ENCODE peak calls at places on chromosomes 2 and 18, in eight cellular contexts. One of them, this sample, is unnamed.

GRCh38 chr2:214830794-214831346 is 21.4 kb upstream of the BARD1 start:
- DNase-seq in left ventricle myocardium inferior: no peak
- DNase-seq in astrocyte: no peak
- DNase-seq in thoracic aorta: no peak
- DNase-seq in Panc1: no peak
- DNase-seq in fibroblast of villous mesenchyme: peak
- DNase-seq in progenitor cell of endocrine pancreas: no peak
- DNase-seq in B cell: no peak
- DNase-seq in this sample: no peak

GRCh38 chr2:33059452-33060156 is 112.9 kb downstream of the LTBP1 start:
- DNase-seq in left ventricle myocardium inferior: no peak
- DNase-seq in fibroblast of villous mesenchyme: peak
- DNase-seq in astrocyte: peak
- DNase-seq in progenitor cell of endocrine pancreas: no peak
- DNase-seq in Panc1: no peak
- DNase-seq in B cell: no peak
- DNase-seq in thoracic aorta: no peak
- DNase-seq in this sample: no peak

GRCh38 chr18:63321291-63321690 is 1.7 kb upstream of the BCL2 start:
- DNase-seq in left ventricle myocardium inferior: no peak
- DNase-seq in astrocyte: no peak
- DNase-seq in B cell: no peak
- DNase-seq in Panc1: no peak
- DNase-seq in fibroblast of villous mesenchyme: no peak
- DNase-seq in progenitor cell of endocrine pancreas: no peak
- DNase-seq in thoracic aorta: no peak
- DNase-seq in this sample: no peak

GRCh38 chr2:218322756-218323525 is 30.6 kb upstream of the TMBIM1 start:
- DNase-seq in fibroblast of villous mesenchyme: peak
- DNase-seq in astrocyte: peak
- DNase-seq in thoracic aorta: no peak
- DNase-seq in B cell: peak
- DNase-seq in progenitor cell of endocrine pancreas: peak
- DNase-seq in Panc1: no peak
- DNase-seq in left ventricle myocardium inferior: peak
- DNase-seq in this sample: peak

GRCh38 chr2:2876350-2877042 is 501.1 kb downstream of the EIPR1 start:
- DNase-seq in left ventricle myocardium inferior: no peak
- DNase-seq in Panc1: no peak
- DNase-seq in thoracic aorta: no peak
- DNase-seq in progenitor cell of endocrine pancreas: no peak
- DNase-seq in fibroblast of villous mesenchyme: no peak
- DNase-seq in B cell: no peak
- DNase-seq in astrocyte: no peak
- DNase-seq in this sample: no peak

GRCh38 chr18:7728297-7728696 is 161.2 kb downstream of the PTPRM start:
- DNase-seq in Panc1: no peak
- DNase-seq in thoracic aorta: no peak
- DNase-seq in left ventricle myocardium inferior: no peak
- DNase-seq in B cell: no peak
- DNase-seq in astrocyte: no peak
- DNase-seq in fibroblast of villous mesenchyme: no peak
- DNase-seq in progenitor cell of endocrine pancreas: no peak
- DNase-seq in this sample: no peak

GRCh38 chr2:36633470-36634092 is 35.6 kb upstream of the FEZ2 start:
- DNase-seq in Panc1: no peak
- DNase-seq in fibroblast of villous mesenchyme: peak
- DNase-seq in B cell: no peak
- DNase-seq in astrocyte: peak
- DNase-seq in thoracic aorta: no peak
- DNase-seq in progenitor cell of endocrine pancreas: no peak
- DNase-seq in left ventricle myocardium inferior: no peak
- DNase-seq in this sample: no peak

GRCh38 chr2:38406597-38407110 is 29.6 kb upstream of the ATL2 start:
- DNase-seq in progenitor cell of endocrine pancreas: no peak
- DNase-seq in B cell: no peak
- DNase-seq in Panc1: no peak
- DNase-seq in astrocyte: no peak
- DNase-seq in fibroblast of villous mesenchyme: peak
- DNase-seq in left ventricle myocardium inferior: peak
- DNase-seq in thoracic aorta: no peak
- DNase-seq in this sample: no peak

GRCh38 chr2:150482667-150483260 is 4.7 kb downstream of the RND3 start:
- DNase-seq in progenitor cell of endocrine pancreas: no peak
- DNase-seq in fibroblast of villous mesenchyme: peak
- DNase-seq in Panc1: no peak
- DNase-seq in left ventricle myocardium inferior: no peak
- DNase-seq in astrocyte: no peak
- DNase-seq in B cell: no peak
- DNase-seq in thoracic aorta: no peak
- DNase-seq in this sample: no peak

GRCh38 chr18:46243095-46243494 is 138.9 kb downstream of the HAUS1 start:
- DNase-seq in thoracic aorta: no peak
- DNase-seq in fibroblast of villous mesenchyme: no peak
- DNase-seq in progenitor cell of endocrine pancreas: no peak
- DNase-seq in astrocyte: no peak
- DNase-seq in B cell: no peak
- DNase-seq in Panc1: no peak
- DNase-seq in left ventricle myocardium inferior: no peak
- DNase-seq in this sample: no peak

GRCh38 chr2:215454519-215454918 is 18.7 kb upstream of the FN1 start:
- DNase-seq in Panc1: peak
- DNase-seq in fibroblast of villous mesenchyme: peak
- DNase-seq in progenitor cell of endocrine pancreas: no peak
- DNase-seq in B cell: peak
- DNase-seq in thoracic aorta: no peak
- DNase-seq in left ventricle myocardium inferior: no peak
- DNase-seq in astrocyte: peak
- DNase-seq in this sample: no peak

GRCh38 chr2:157334797-157335196 is 9.2 kb upstream of the ERMN start:
- DNase-seq in Panc1: no peak
- DNase-seq in thoracic aorta: no peak
- DNase-seq in left ventricle myocardium inferior: no peak
- DNase-seq in fibroblast of villous mesenchyme: no peak
- DNase-seq in progenitor cell of endocrine pancreas: no peak
- DNase-seq in B cell: no peak
- DNase-seq in astrocyte: no peak
- DNase-seq in this sample: no peak

GRCh38 chr2:233385489-233386044 is 31.3 kb downstream of the DGKD start:
- DNase-seq in astrocyte: peak
- DNase-seq in B cell: peak
- DNase-seq in progenitor cell of endocrine pancreas: no peak
- DNase-seq in thoracic aorta: no peak
- DNase-seq in left ventricle myocardium inferior: no peak
- DNase-seq in fibroblast of villous mesenchyme: no peak
- DNase-seq in Panc1: no peak
- DNase-seq in this sample: no peak

GRCh38 chr2:54065411-54065810 is 50.0 kb upstream of the ACYP2 start:
- DNase-seq in fibroblast of villous mesenchyme: peak
- DNase-seq in progenitor cell of endocrine pancreas: no peak
- DNase-seq in astrocyte: peak
- DNase-seq in B cell: no peak
- DNase-seq in Panc1: no peak
- DNase-seq in left ventricle myocardium inferior: no peak
- DNase-seq in thoracic aorta: no peak
- DNase-seq in this sample: no peak

GRCh38 chr2:9379372-9379725 is 44.0 kb downstream of the ITGB1BP1 start:
- DNase-seq in thoracic aorta: no peak
- DNase-seq in fibroblast of villous mesenchyme: no peak
- DNase-seq in B cell: no peak
- DNase-seq in Panc1: no peak
- DNase-seq in left ventricle myocardium inferior: no peak
- DNase-seq in progenitor cell of endocrine pancreas: no peak
- DNase-seq in astrocyte: no peak
- DNase-seq in this sample: no peak

GRCh38 chr2:70790079-70790963 is at the start of gene FIGLA:
- DNase-seq in left ventricle myocardium inferior: no peak
- DNase-seq in Panc1: no peak
- DNase-seq in B cell: peak
- DNase-seq in astrocyte: no peak
- DNase-seq in progenitor cell of endocrine pancreas: peak
- DNase-seq in thoracic aorta: no peak
- DNase-seq in fibroblast of villous mesenchyme: no peak
- DNase-seq in this sample: no peak
- TF ChIP-seq CTCF in left ventricle myocardium inferior: no peak
- TF ChIP-seq CTCF in Panc1: no peak
- TF ChIP-seq CTCF in B cell: no peak
- TF ChIP-seq CTCF in astrocyte: no peak
- TF ChIP-seq CTCF in progenitor cell of endocrine pancreas: no peak
- TF ChIP-seq CTCF in thoracic aorta: no peak
- TF ChIP-seq CTCF in fibroblast of villous mesenchyme: no peak
- TF ChIP-seq CTCF in this sample: no peak

DNA sequence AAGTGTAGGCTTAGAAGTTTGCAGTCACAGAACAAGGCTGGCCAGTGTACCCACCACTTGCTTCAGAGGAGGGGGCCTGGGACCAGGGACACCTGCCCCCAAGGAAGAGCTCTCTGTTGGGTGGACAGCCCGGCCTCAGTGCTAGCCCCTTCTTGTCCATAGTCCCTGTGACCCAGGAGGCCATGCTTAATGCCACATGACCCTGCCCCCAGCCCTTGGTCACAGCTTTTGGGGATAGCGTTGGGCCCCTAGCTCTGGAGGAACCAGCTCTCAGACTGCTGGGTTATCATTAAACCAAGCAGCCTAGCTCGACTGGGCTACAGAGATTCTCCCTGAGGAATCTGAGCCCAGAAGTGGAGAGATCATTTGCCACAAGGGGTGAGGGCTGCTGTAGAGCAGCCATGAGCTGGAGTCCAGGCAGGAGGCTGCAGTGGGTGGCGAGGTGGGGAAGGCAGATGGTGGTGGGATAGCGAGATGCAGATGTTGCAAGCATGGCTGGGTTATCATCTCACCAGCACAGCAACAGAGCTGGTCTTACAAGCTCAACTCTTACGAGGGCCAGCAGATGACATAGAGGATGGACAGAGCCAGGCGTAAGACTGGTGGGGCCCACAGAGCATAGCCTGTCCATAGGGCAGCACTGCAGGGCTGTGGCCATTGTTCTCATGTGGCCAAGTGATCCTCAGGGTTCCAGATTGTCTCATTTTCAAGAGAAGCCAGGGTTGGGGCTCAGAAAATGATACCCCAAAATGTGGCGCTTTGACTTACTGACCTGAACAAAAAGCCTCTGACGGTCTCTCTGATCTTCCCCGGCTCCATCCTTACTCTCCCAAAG is 7.2 kb upstream of the TMEM37 start:
- DNase-seq in B cell: no peak
- DNase-seq in Panc1: no peak
- DNase-seq in astrocyte: no peak
- DNase-seq in fibroblast of villous mesenchyme: no peak
- DNase-seq in progenitor cell of endocrine pancreas: no peak
- DNase-seq in thoracic aorta: no peak
- DNase-seq in left ventricle myocardium inferior: no peak
- DNase-seq in this sample: no peak
- TF ChIP-seq CTCF in B cell: no peak
- TF ChIP-seq CTCF in Panc1: no peak
- TF ChIP-seq CTCF in astrocyte: no peak
- TF ChIP-seq CTCF in fibroblast of villous mesenchyme: no peak
- TF ChIP-seq CTCF in progenitor cell of endocrine pancreas: no peak
- TF ChIP-seq CTCF in thoracic aorta: no peak
- TF ChIP-seq CTCF in left ventricle myocardium inferior: no peak
- TF ChIP-seq CTCF in this sample: no peak

GRCh38 chr18:22322251-22322691 is 95.4 kb downstream of the CTAGE1 start:
- DNase-seq in Panc1: no peak
- DNase-seq in fibroblast of villous mesenchyme: peak
- DNase-seq in astrocyte: no peak
- DNase-seq in left ventricle myocardium inferior: peak
- DNase-seq in progenitor cell of endocrine pancreas: no peak
- DNase-seq in B cell: no peak
- DNase-seq in thoracic aorta: no peak
- DNase-seq in this sample: no peak

GRCh38 chr18:22320155-22320554 is 97.6 kb downstream of the CTAGE1 start:
- DNase-seq in B cell: no peak
- DNase-seq in progenitor cell of endocrine pancreas: no peak
- DNase-seq in astrocyte: no peak
- DNase-seq in left ventricle myocardium inferior: no peak
- DNase-seq in Panc1: no peak
- DNase-seq in fibroblast of villous mesenchyme: no peak
- DNase-seq in thoracic aorta: no peak
- DNase-seq in this sample: no peak

GRCh38 chr18:22325396-22325795 is 92.3 kb downstream of the CTAGE1 start:
- DNase-seq in astrocyte: no peak
- DNase-seq in B cell: no peak
- DNase-seq in thoracic aorta: no peak
- DNase-seq in left ventricle myocardium inferior: no peak
- DNase-seq in progenitor cell of endocrine pancreas: no peak
- DNase-seq in Panc1: no peak
- DNase-seq in fibroblast of villous mesenchyme: no peak
- DNase-seq in this sample: no peak

GRCh38 chr18:22320736-22321135 is 97.0 kb downstream of the CTAGE1 start:
- DNase-seq in thoracic aorta: no peak
- DNase-seq in left ventricle myocardium inferior: no peak
- DNase-seq in progenitor cell of endocrine pancreas: no peak
- DNase-seq in astrocyte: no peak
- DNase-seq in B cell: no peak
- DNase-seq in Panc1: no peak
- DNase-seq in fibroblast of villous mesenchyme: no peak
- DNase-seq in this sample: no peak

DNA sequence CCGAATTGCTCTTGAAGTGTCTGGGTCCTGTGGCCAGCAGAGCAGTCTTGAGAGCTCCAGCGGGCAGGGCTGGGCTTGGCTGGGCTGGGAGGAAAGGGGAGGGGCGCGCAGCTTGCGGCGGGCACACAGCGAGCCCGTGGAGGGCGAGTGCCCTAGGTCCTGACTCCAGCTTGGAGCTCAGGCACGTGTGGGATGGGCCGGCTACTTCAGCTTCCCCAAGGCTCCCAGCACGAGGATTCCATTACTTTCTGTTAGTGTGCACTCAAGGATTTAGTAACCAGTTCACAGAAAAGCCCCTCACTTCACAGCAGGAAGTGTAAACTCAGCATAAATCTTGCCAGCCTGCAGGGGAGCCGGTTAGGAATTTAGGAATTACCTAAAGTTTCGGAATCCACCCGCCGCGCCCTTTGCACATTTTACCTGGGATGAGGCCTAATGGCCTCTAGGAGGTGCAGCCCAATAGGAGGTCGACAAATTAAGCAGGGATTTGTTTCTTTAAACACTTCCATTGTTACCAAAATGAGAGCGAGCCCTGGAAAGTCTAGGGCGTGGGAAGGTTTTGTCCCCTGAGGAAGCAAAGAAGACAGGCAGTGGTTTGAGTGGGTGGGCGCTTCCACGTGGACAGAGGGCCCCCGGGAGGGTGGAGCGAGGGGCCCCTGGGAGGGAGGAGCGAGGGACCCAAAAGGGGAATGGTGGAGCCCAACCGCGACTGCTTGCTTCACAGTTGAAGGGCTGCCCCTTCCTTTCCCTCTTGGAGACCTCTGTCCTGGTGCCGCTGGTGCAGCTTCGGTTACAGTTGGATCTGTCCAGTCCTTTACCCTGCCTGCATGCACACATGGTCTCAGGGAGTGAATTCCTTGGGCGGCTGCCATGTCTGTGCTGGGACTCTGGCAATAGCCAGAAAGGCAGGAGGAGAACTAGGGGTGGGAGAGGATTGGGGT is 93.3 kb downstream of the CTAGE1 start:
- DNase-seq in progenitor cell of endocrine pancreas: peak
- DNase-seq in B cell: no peak
- DNase-seq in fibroblast of villous mesenchyme: peak
- DNase-seq in left ventricle myocardium inferior: peak
- DNase-seq in thoracic aorta: no peak
- DNase-seq in Panc1: no peak
- DNase-seq in astrocyte: peak
- DNase-seq in this sample: no peak
- TF ChIP-seq CTCF in progenitor cell of endocrine pancreas: peak
- TF ChIP-seq CTCF in B cell: no peak
- TF ChIP-seq CTCF in fibroblast of villous mesenchyme: peak
- TF ChIP-seq CTCF in left ventricle myocardium inferior: peak
- TF ChIP-seq CTCF in thoracic aorta: no peak
- TF ChIP-seq CTCF in Panc1: no peak
- TF ChIP-seq CTCF in astrocyte: no peak
- TF ChIP-seq CTCF in this sample: peak

GRCh38 chr2:39686470-39686869 is 20.8 kb downstream of the TMEM178A start:
- DNase-seq in thoracic aorta: no peak
- DNase-seq in Panc1: no peak
- DNase-seq in astrocyte: no peak
- DNase-seq in B cell: no peak
- DNase-seq in left ventricle myocardium inferior: no peak
- DNase-seq in progenitor cell of endocrine pancreas: no peak
- DNase-seq in fibroblast of villous mesenchyme: no peak
- DNase-seq in this sample: no peak
- TF ChIP-seq CTCF in thoracic aorta: no peak
- TF ChIP-seq CTCF in Panc1: no peak
- TF ChIP-seq CTCF in astrocyte: no peak
- TF ChIP-seq CTCF in B cell: no peak
- TF ChIP-seq CTCF in left ventricle myocardium inferior: no peak
- TF ChIP-seq CTCF in progenitor cell of endocrine pancreas: no peak
- TF ChIP-seq CTCF in fibroblast of villous mesenchyme: no peak
- TF ChIP-seq CTCF in this sample: no peak